ENCODE peak calls at places on chromosome 19, in seven cellular contexts. One of them, this sample, is unnamed.
A peak's percentile ranks its signal among the peaks of the same experiment; 100 is the strongest.

GRCh38 chr19:42540071-42540553 is 11.8 kb upstream of the CEACAM1 start:
- DNase-seq in kidney glomerular epithelial cell: no peak
- DNase-seq in aorta: peak; percentile 17
- DNase-seq in T-helper 2 cell: no peak
- DNase-seq in cardiac muscle cell: peak; percentile 50
- DNase-seq in NCI-H2107: no peak
- DNase-seq in ACHN: no peak
- DNase-seq in this sample: no peak

GRCh38 chr19:41694196-41694595 is 6.1 kb upstream of the CEACAM7 start:
- DNase-seq in ACHN: no peak
- DNase-seq in T-helper 2 cell: no peak
- DNase-seq in cardiac muscle cell: no peak
- DNase-seq in NCI-H2107: no peak
- DNase-seq in kidney glomerular epithelial cell: no peak
- DNase-seq in aorta: no peak
- DNase-seq in this sample: no peak

GRCh38 chr19:41299755-41300089 is 10.2 kb upstream of the CCDC97 start:
- DNase-seq in NCI-H2107: no peak
- DNase-seq in T-helper 2 cell: peak; percentile 56
- DNase-seq in aorta: peak; percentile 80
- DNase-seq in cardiac muscle cell: peak; percentile 78
- DNase-seq in kidney glomerular epithelial cell: no peak
- DNase-seq in ACHN: no peak
- DNase-seq in this sample: no peak

GRCh38 chr19:52237771-52238400 is 31.5 kb upstream of the ZNF766 start:
- DNase-seq in aorta: peak; percentile 63
- DNase-seq in NCI-H2107: peak; percentile 23
- DNase-seq in T-helper 2 cell: peak; percentile 60
- DNase-seq in cardiac muscle cell: peak; percentile 75
- DNase-seq in ACHN: peak; percentile 54
- DNase-seq in kidney glomerular epithelial cell: peak; percentile 10
- DNase-seq in this sample: peak; percentile 60

GRCh38 chr19:38184815-38185214 is 39.2 kb downstream of the DPF1 start:
- DNase-seq in cardiac muscle cell: no peak
- DNase-seq in ACHN: no peak
- DNase-seq in NCI-H2107: no peak
- DNase-seq in T-helper 2 cell: no peak
- DNase-seq in aorta: no peak
- DNase-seq in kidney glomerular epithelial cell: no peak
- DNase-seq in this sample: no peak

GRCh38 chr19:46605356-46605821 is 4.3 kb downstream of the CALM3 start:
- DNase-seq in ACHN: no peak
- DNase-seq in cardiac muscle cell: no peak
- DNase-seq in T-helper 2 cell: no peak
- DNase-seq in aorta: peak; percentile 57
- DNase-seq in kidney glomerular epithelial cell: no peak
- DNase-seq in NCI-H2107: no peak
- DNase-seq in this sample: no peak

GRCh38 chr19:1261863-1262686 is 7.1 kb upstream of the CIRBP start:
- DNase-seq in aorta: peak; percentile 88
- DNase-seq in ACHN: peak; percentile 69
- DNase-seq in kidney glomerular epithelial cell: peak; percentile 67
- DNase-seq in T-helper 2 cell: no peak
- DNase-seq in cardiac muscle cell: peak; percentile 41
- DNase-seq in NCI-H2107: no peak
- DNase-seq in this sample: no peak

GRCh38 chr19:15640294-15640903 is at the start of gene CYP4F3:
- DNase-seq in T-helper 2 cell: no peak
- DNase-seq in kidney glomerular epithelial cell: no peak
- DNase-seq in NCI-H2107: peak; percentile 18
- DNase-seq in ACHN: no peak
- DNase-seq in cardiac muscle cell: peak; percentile 6
- DNase-seq in aorta: peak; percentile 77
- DNase-seq in this sample: no peak

GRCh38 chr19:18386543-18387251 is 739 bp downstream of the GDF15 start:
- DNase-seq in kidney glomerular epithelial cell: no peak
- DNase-seq in cardiac muscle cell: peak; percentile 69
- DNase-seq in ACHN: no peak
- DNase-seq in aorta: no peak
- DNase-seq in T-helper 2 cell: no peak
- DNase-seq in NCI-H2107: peak; percentile 20
- DNase-seq in this sample: no peak

GRCh38 chr19:9709305-9709704 is 34.4 kb upstream of the ZNF562 start:
- DNase-seq in T-helper 2 cell: no peak
- DNase-seq in ACHN: no peak
- DNase-seq in aorta: no peak
- DNase-seq in kidney glomerular epithelial cell: no peak
- DNase-seq in cardiac muscle cell: no peak
- DNase-seq in NCI-H2107: no peak
- DNase-seq in this sample: peak; percentile 41

GRCh38 chr19:15315101-15315500 is 17.2 kb downstream of the BRD4 start:
- DNase-seq in ACHN: no peak
- DNase-seq in T-helper 2 cell: no peak
- DNase-seq in cardiac muscle cell: no peak
- DNase-seq in NCI-H2107: peak; percentile 68
- DNase-seq in kidney glomerular epithelial cell: no peak
- DNase-seq in aorta: no peak
- DNase-seq in this sample: no peak

GRCh38 chr19:51198641-51199040 is 26.2 kb upstream of the CD33 start:
- DNase-seq in T-helper 2 cell: no peak
- DNase-seq in cardiac muscle cell: no peak
- DNase-seq in kidney glomerular epithelial cell: no peak
- DNase-seq in NCI-H2107: no peak
- DNase-seq in ACHN: no peak
- DNase-seq in aorta: no peak
- DNase-seq in this sample: no peak

GRCh38 chr19:43777163-43777700 is 3.5 kb downstream of the KCNN4 start:
- DNase-seq in kidney glomerular epithelial cell: peak; percentile 8
- DNase-seq in cardiac muscle cell: no peak
- DNase-seq in NCI-H2107: no peak
- DNase-seq in ACHN: peak; percentile 11
- DNase-seq in T-helper 2 cell: peak; percentile 49
- DNase-seq in aorta: peak; percentile 52
- DNase-seq in this sample: no peak

GRCh38 chr19:39813264-39813998 is 20.5 kb downstream of the DYRK1B start:
- DNase-seq in cardiac muscle cell: no peak
- DNase-seq in T-helper 2 cell: no peak
- DNase-seq in kidney glomerular epithelial cell: no peak
- DNase-seq in aorta: no peak
- DNase-seq in ACHN: no peak
- DNase-seq in NCI-H2107: no peak
- DNase-seq in this sample: no peak

GRCh38 chr19:53372196-53372595 is 6.7 kb downstream of the ZNF525 start:
- DNase-seq in ACHN: no peak
- DNase-seq in kidney glomerular epithelial cell: no peak
- DNase-seq in cardiac muscle cell: no peak
- DNase-seq in aorta: no peak
- DNase-seq in NCI-H2107: no peak
- DNase-seq in T-helper 2 cell: no peak
- DNase-seq in this sample: no peak

GRCh38 chr19:39265321-39265916 is 2.8 kb upstream of the IFNL2 start:
- DNase-seq in NCI-H2107: no peak
- DNase-seq in cardiac muscle cell: no peak
- DNase-seq in ACHN: no peak
- DNase-seq in aorta: no peak
- DNase-seq in T-helper 2 cell: no peak
- DNase-seq in kidney glomerular epithelial cell: no peak
- DNase-seq in this sample: no peak

GRCh38 chr19:49222011-49222410 is 64.4 kb downstream of the TRPM4 start:
- DNase-seq in aorta: no peak
- DNase-seq in ACHN: no peak
- DNase-seq in kidney glomerular epithelial cell: no peak
- DNase-seq in NCI-H2107: no peak
- DNase-seq in cardiac muscle cell: no peak
- DNase-seq in T-helper 2 cell: no peak
- DNase-seq in this sample: no peak

GRCh38 chr19:47253467-47253881 is 2.9 kb upstream of the CCDC9 start:
- DNase-seq in T-helper 2 cell: no peak
- DNase-seq in ACHN: peak; percentile 56
- DNase-seq in NCI-H2107: no peak
- DNase-seq in aorta: no peak
- DNase-seq in kidney glomerular epithelial cell: peak; percentile 77
- DNase-seq in cardiac muscle cell: peak; percentile 67
- DNase-seq in this sample: no peak

GRCh38 chr19:38028913-38029565 is 122.0 kb downstream of the SIPA1L3 start:
- DNase-seq in aorta: no peak
- DNase-seq in cardiac muscle cell: no peak
- DNase-seq in ACHN: no peak
- DNase-seq in kidney glomerular epithelial cell: no peak
- DNase-seq in T-helper 2 cell: no peak
- DNase-seq in NCI-H2107: no peak
- DNase-seq in this sample: no peak

GRCh38 chr19:38024991-38025716 is 118.1 kb downstream of the SIPA1L3 start:
- DNase-seq in NCI-H2107: no peak
- DNase-seq in kidney glomerular epithelial cell: no peak
- DNase-seq in aorta: no peak
- DNase-seq in T-helper 2 cell: no peak
- DNase-seq in ACHN: no peak
- DNase-seq in cardiac muscle cell: no peak
- DNase-seq in this sample: no peak

GRCh38 chr19:10110076-10110971 is 1.2 kb upstream of the P2RY11 start:
- DNase-seq in T-helper 2 cell: no peak
- DNase-seq in aorta: no peak
- DNase-seq in ACHN: no peak
- DNase-seq in NCI-H2107: no peak
- DNase-seq in cardiac muscle cell: no peak
- DNase-seq in kidney glomerular epithelial cell: no peak
- DNase-seq in this sample: no peak

GRCh38 chr19:11195169-11195568 is 2.2 kb downstream of the KANK2 start:
- DNase-seq in cardiac muscle cell: no peak
- DNase-seq in NCI-H2107: no peak
- DNase-seq in ACHN: no peak
- DNase-seq in T-helper 2 cell: no peak
- DNase-seq in aorta: no peak
- DNase-seq in kidney glomerular epithelial cell: no peak
- DNase-seq in this sample: no peak

GRCh38 chr19:14089662-14090508 is 666 bp downstream of the SAMD1 start:
- DNase-seq in NCI-H2107: no peak
- DNase-seq in T-helper 2 cell: peak; percentile 72
- DNase-seq in kidney glomerular epithelial cell: peak; percentile 14
- DNase-seq in ACHN: peak; percentile 59
- DNase-seq in aorta: peak; percentile 75
- DNase-seq in cardiac muscle cell: peak; percentile 75
- DNase-seq in this sample: no peak

GRCh38 chr19:16381756-16382401 is 57.3 kb downstream of the KLF2 start:
- DNase-seq in kidney glomerular epithelial cell: no peak
- DNase-seq in T-helper 2 cell: no peak
- DNase-seq in NCI-H2107: no peak
- DNase-seq in ACHN: no peak
- DNase-seq in cardiac muscle cell: peak; percentile 86
- DNase-seq in aorta: peak; percentile 97
- DNase-seq in this sample: peak; percentile 71

GRCh38 chr19:27774337-27774736 is 1438.6 kb downstream of the UQCRFS1 start:
- DNase-seq in aorta: no peak
- DNase-seq in NCI-H2107: no peak
- DNase-seq in ACHN: peak; percentile 23
- DNase-seq in kidney glomerular epithelial cell: no peak
- DNase-seq in T-helper 2 cell: no peak
- DNase-seq in cardiac muscle cell: no peak
- DNase-seq in this sample: no peak

GRCh38 chr19:6108721-6109633 is 1.3 kb downstream of the RFX2 start:
- DNase-seq in kidney glomerular epithelial cell: peak; percentile 19
- DNase-seq in T-helper 2 cell: peak; percentile 74
- DNase-seq in cardiac muscle cell: peak; percentile 78
- DNase-seq in ACHN: peak; percentile 37
- DNase-seq in NCI-H2107: no peak
- DNase-seq in aorta: peak; percentile 86
- DNase-seq in this sample: no peak

GRCh38 chr19:17240062-17240854 is 5.5 kb downstream of the NR2F6 start:
- DNase-seq in cardiac muscle cell: no peak
- DNase-seq in kidney glomerular epithelial cell: no peak
- DNase-seq in T-helper 2 cell: no peak
- DNase-seq in NCI-H2107: no peak
- DNase-seq in ACHN: no peak
- DNase-seq in aorta: no peak
- DNase-seq in this sample: no peak

GRCh38 chr19:4371898-4372629 is 28.3 kb downstream of the SH3GL1 start:
- DNase-seq in cardiac muscle cell: no peak
- DNase-seq in T-helper 2 cell: no peak
- DNase-seq in aorta: no peak
- DNase-seq in NCI-H2107: no peak
- DNase-seq in ACHN: no peak
- DNase-seq in kidney glomerular epithelial cell: no peak
- DNase-seq in this sample: no peak

GRCh38 chr19:45492627-45493470 is 4.0 kb downstream of the RTN2 start:
- DNase-seq in ACHN: no peak
- DNase-seq in cardiac muscle cell: peak; percentile 89
- DNase-seq in kidney glomerular epithelial cell: no peak
- DNase-seq in aorta: no peak
- DNase-seq in T-helper 2 cell: peak; percentile 40
- DNase-seq in NCI-H2107: no peak
- DNase-seq in this sample: no peak

GRCh38 chr19:18097217-18097992 is at the start of gene MAST3:
- DNase-seq in ACHN: peak; percentile 78
- DNase-seq in NCI-H2107: no peak
- DNase-seq in aorta: peak; percentile 93
- DNase-seq in cardiac muscle cell: peak; percentile 89
- DNase-seq in kidney glomerular epithelial cell: peak; percentile 26
- DNase-seq in T-helper 2 cell: peak; percentile 92
- DNase-seq in this sample: peak; percentile 92

GRCh38 chr19:6516018-6516658 is 14.0 kb upstream of the TUBB4A start:
- DNase-seq in T-helper 2 cell: peak; percentile 88
- DNase-seq in NCI-H2107: no peak
- DNase-seq in ACHN: peak; percentile 95
- DNase-seq in kidney glomerular epithelial cell: peak; percentile 86
- DNase-seq in cardiac muscle cell: peak; percentile 96
- DNase-seq in aorta: peak; percentile 94
- DNase-seq in this sample: peak; percentile 95

GRCh38 chr19:41373993-41374392 is 2.3 kb upstream of the TMEM91 start:
- DNase-seq in T-helper 2 cell: no peak
- DNase-seq in cardiac muscle cell: peak; percentile 97
- DNase-seq in ACHN: peak; percentile 66
- DNase-seq in aorta: peak; percentile 89
- DNase-seq in NCI-H2107: peak; percentile 78
- DNase-seq in kidney glomerular epithelial cell: no peak
- DNase-seq in this sample: peak; percentile 66

GRCh38 chr19:33429891-33430673 is 56.6 kb downstream of the CEBPG start:
- DNase-seq in cardiac muscle cell: no peak
- DNase-seq in ACHN: no peak
- DNase-seq in NCI-H2107: no peak
- DNase-seq in aorta: peak; percentile 33
- DNase-seq in T-helper 2 cell: peak; percentile 64
- DNase-seq in kidney glomerular epithelial cell: no peak
- DNase-seq in this sample: no peak

GRCh38 chr19:44072543-44073401 is 813 bp downstream of the ZNF284 start:
- DNase-seq in kidney glomerular epithelial cell: peak; percentile 16
- DNase-seq in NCI-H2107: no peak
- DNase-seq in cardiac muscle cell: peak; percentile 6
- DNase-seq in aorta: no peak
- DNase-seq in ACHN: peak; percentile 8
- DNase-seq in T-helper 2 cell: no peak
- DNase-seq in this sample: no peak

GRCh38 chr19:3606690-3607289 is at the start of gene TBXA2R:
- DNase-seq in kidney glomerular epithelial cell: no peak
- DNase-seq in ACHN: peak; percentile 54
- DNase-seq in cardiac muscle cell: peak; percentile 64
- DNase-seq in NCI-H2107: no peak
- DNase-seq in aorta: peak; percentile 90
- DNase-seq in T-helper 2 cell: no peak
- DNase-seq in this sample: peak; percentile 20

GRCh38 chr19:30853036-30853435 is 480.9 kb downstream of the ZNF536 start:
- DNase-seq in ACHN: no peak
- DNase-seq in T-helper 2 cell: no peak
- DNase-seq in kidney glomerular epithelial cell: no peak
- DNase-seq in NCI-H2107: no peak
- DNase-seq in cardiac muscle cell: no peak
- DNase-seq in aorta: no peak
- DNase-seq in this sample: no peak